ENCODE peak calls at places on chromosome 21, in nine cellular contexts. B, X, H, T, R, J, G, S and K are unnamed samples.
A peak's percentile ranks its signal among the peaks of the same experiment; 100 is the strongest.

GRCh38 chr21:18170221-18170620 is 74.4 kb upstream of the CHODL start:
- DNase-seq in B (no peak), X (no peak), H (no peak), T (no peak), R (no peak), J (no peak), G (no peak), S (no peak), K (no peak)

GRCh38 chr21:38039841-38040240 is 123.6 kb upstream of the KCNJ6 start:
- DNase-seq in B (no peak), X (no peak), H (no peak), T (no peak), R (no peak), J (no peak), G (no peak), S (no peak), K (no peak)

GRCh38 chr21:46081022-46081861 is 16.7 kb upstream of the COL6A2 start:
- DNase-seq in B (peak; percentile 36), X (peak; percentile 22), H (no peak), T (no peak), R (peak; percentile 35), J (peak; percentile 55), G (peak; percentile 67), S (no peak), K (no peak)

GRCh38 chr21:37225440-37225839 is 41.7 kb downstream of the VPS26C start:
- DNase-seq in B (no peak), X (no peak), H (no peak), T (no peak), R (peak; percentile 76), J (no peak), G (no peak), S (no peak), K (no peak)

GRCh38 chr21:37555672-37556261 is 189.2 kb downstream of the DYRK1A start:
- DNase-seq in B (no peak), X (no peak), H (no peak), T (no peak), R (no peak), J (no peak), G (no peak), S (no peak), K (no peak)

GRCh38 chr21:34093083-34093482 is 19.7 kb downstream of the MRPS6 start:
- DNase-seq in B (no peak), X (no peak), H (no peak), T (no peak), R (no peak), J (no peak), G (peak; percentile 25), S (no peak), K (peak; percentile 39)

GRCh38 chr21:25421327-25422028 is 185.8 kb downstream of the MRPL39 start:
- DNase-seq in B (no peak), X (peak; percentile 39), H (peak; percentile 70), T (no peak), R (peak; percentile 64), J (peak; percentile 78), G (peak; percentile 33), S (no peak), K (peak; percentile 39)

GRCh38 chr21:33380483-33380998 is 22.7 kb upstream of the IFNGR2 start:
- DNase-seq in B (peak; percentile 88), X (peak; percentile 86), H (peak; percentile 98), T (peak; percentile 81), R (peak; percentile 89), J (peak; percentile 99), G (peak; percentile 95), S (peak; percentile 86), K (peak; percentile 95)

DNA sequence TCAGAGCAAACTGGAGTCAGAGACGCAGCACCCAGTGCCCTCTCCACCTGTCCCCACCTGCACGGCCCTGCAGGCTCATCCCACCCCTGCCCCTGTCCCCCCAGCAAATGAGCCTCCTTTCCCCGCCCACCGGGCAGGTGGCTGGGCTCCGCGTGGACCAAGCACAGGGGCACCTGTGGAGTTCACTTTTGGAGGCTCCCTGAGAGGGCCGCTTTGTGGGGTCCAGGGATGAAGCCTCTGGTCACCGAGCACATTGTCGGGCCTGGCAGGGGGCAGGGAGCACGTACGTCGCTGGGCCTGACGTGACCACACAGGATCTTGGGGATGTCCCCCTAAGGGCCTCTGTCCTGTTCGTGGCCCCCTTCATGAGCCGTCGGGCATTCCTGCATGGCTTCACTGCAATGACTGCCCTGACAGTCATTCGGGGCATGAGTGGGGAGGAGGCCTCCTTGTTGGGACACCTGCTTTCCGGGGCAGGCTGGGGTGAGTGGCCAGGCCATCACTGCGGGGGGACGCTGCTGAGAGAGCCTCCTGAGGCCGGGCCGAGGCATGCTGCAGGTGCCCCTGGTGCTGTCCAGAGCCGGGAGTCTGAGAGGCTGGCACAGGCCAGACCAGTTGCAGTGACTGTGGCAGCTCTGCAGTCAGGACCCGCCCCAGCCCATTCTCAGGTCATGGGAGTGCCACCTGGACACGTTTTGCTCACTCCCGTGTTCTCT is 19.7 kb downstream of the SLX9 start:
- DNase-seq in B (no peak), X (no peak), H (no peak), T (no peak), R (no peak), J (no peak), G (no peak), S (no peak), K (no peak)
- H3K4me3 ChIP-seq in B (no peak overlapping the region), X (no peak overlapping the region), H (no peak overlapping the region), T (no peak overlapping the region), R (no peak overlapping the region), J (no peak overlapping the region), G (no peak overlapping the region), S (no peak overlapping the region), K (no peak overlapping the region)

GRCh38 chr21:16423921-16424320 is 694.1 kb downstream of the USP25 start:
- DNase-seq in B (no peak), X (no peak), H (no peak), T (no peak), R (no peak), J (no peak), G (no peak), S (no peak), K (no peak)

GRCh38 chr21:16422702-16423101 is 692.9 kb downstream of the USP25 start:
- DNase-seq in B (no peak), X (no peak), H (no peak), T (no peak), R (no peak), J (no peak), G (no peak), S (no peak), K (no peak)

GRCh38 chr21:16426936-16427335 is 697.2 kb downstream of the USP25 start:
- DNase-seq in B (no peak), X (no peak), H (no peak), T (no peak), R (no peak), J (no peak), G (no peak), S (no peak), K (no peak)

GRCh38 chr21:16425297-16425696 is 695.5 kb downstream of the USP25 start:
- DNase-seq in B (no peak), X (no peak), H (no peak), T (no peak), R (no peak), J (no peak), G (no peak), S (no peak), K (no peak)

GRCh38 chr21:16424331-16424749 is 694.6 kb downstream of the USP25 start:
- DNase-seq in B (no peak), X (no peak), H (no peak), T (no peak), R (no peak), J (no peak), G (no peak), S (no peak), K (peak; percentile 25)
- H3K4me3 ChIP-seq in B (peak overlapping the region; percentile 35), X (peak overlapping the region; percentile 9), H (no peak overlapping the region), T (no peak overlapping the region), R (no peak overlapping the region), J (no peak overlapping the region), G (no peak overlapping the region), S (peak overlapping the region; percentile 47), K (peak overlapping the region; percentile 19)

GRCh38 chr21:15730484-15731242 is 881 bp downstream of the USP25 start:
- DNase-seq in B (no peak), X (no peak), H (no peak), T (no peak), R (no peak), J (peak; percentile 25), G (no peak), S (no peak), K (no peak)

GRCh38 chr21:15735409-15735808 is 5.6 kb downstream of the USP25 start:
- DNase-seq in B (no peak), X (no peak), H (no peak), T (no peak), R (no peak), J (peak; percentile 8), G (no peak), S (no peak), K (peak; percentile 51)

GRCh38 chr21:15731243-15731613 is 1.4 kb downstream of the USP25 start:
- DNase-seq in B (no peak), X (no peak), H (peak; percentile 26), T (no peak), R (no peak), J (peak; percentile 86), G (no peak), S (no peak), K (peak; percentile 13)

GRCh38 chr21:15732290-15732995 is 2.7 kb downstream of the USP25 start:
- DNase-seq in B (no peak), X (no peak), H (peak; percentile 68), T (no peak), R (no peak), J (peak; percentile 66), G (peak; percentile 30), S (no peak), K (peak; percentile 74)

DNA sequence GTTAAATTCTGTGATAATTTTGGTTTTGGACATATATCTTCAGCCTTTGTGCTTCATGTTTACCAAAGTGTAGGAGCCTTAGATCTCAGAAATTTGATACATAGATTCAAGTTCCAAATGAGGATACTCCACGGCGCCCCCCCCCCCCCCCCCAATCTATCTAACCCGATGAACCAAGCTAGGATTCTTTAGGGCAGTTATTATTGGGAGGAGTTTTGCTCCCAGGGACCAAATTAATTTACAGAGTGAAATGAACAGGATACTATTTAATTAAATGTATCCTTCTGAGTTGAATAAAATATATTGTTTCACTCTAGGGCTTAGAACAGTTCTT is 3.2 kb downstream of the USP25 start:
- DNase-seq in B (no peak), X (no peak), H (no peak), T (no peak), R (no peak), J (no peak), G (no peak), S (no peak), K (no peak)
- H3K4me3 ChIP-seq in B (no peak overlapping the region), X (peak overlapping the region; percentile 81), H (peak overlapping the region; percentile 95), T (no peak overlapping the region), R (peak overlapping the region; percentile 66), J (peak overlapping the region; percentile 85), G (peak overlapping the region; percentile 20), S (peak overlapping the region; percentile 92), K (peak overlapping the region; percentile 81)

DNA sequence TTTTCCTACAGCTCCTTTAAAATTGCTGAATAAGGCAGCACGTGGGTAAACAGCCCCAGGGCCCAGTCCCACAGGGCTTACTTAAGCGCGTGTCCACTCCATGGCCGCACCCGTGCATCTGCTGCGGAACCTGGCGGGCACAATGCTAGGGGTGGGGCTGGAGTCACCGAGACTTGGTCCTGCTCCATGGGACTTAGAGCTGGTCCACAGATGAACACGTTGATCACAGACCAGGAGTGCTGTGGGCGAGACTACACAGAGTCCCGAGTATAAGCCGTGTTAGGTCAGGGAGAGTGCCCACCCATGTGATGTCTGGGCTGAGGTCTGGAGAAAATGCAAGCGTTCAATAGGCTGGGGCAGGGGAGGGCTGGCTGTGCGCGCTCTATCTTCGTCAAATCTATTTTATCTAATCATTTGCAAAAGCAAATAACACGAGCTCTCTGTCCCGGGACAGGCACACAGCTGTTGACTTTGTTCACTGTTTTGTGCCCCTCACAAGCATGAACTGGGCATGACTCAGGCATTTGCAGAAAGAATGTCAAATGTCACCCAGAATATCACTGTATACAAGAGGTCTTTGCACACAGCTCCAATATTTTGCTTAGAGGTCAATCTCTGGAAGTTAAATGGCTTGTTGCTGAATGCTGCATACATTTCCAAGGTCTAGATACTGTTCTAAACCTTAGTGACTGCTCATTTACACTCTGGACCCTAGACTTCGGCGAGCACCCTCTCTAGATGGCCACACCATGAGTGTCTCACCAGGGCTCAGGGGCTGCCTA is 119.4 kb downstream of the CRYAA start:
- DNase-seq in B (peak; percentile 21), X (peak; percentile 89), H (no peak), T (no peak), R (peak; percentile 16), J (peak; percentile 78), G (no peak), S (no peak), K (no peak)
- H3K4me3 ChIP-seq in B (no peak overlapping the region), X (no peak overlapping the region), H (no peak overlapping the region), T (no peak overlapping the region), R (no peak overlapping the region), J (peak overlapping the region; percentile 39), G (no peak overlapping the region), S (no peak overlapping the region), K (no peak overlapping the region)